ENCODE peak calls at places on chromosomes 12 and 14, in seven cellular contexts. S, U, H, I, A, N and E are unnamed samples.

GRCh38 chr12:2341871-2342270 is 289.1 kb downstream of the CACNA1C start:
- DNase-seq in S (no peak), U (peak), H (peak), I (no peak), A (no peak), N (no peak), E (no peak)

GRCh38 chr14:24296341-24297157 is 3.0 kb downstream of the DHRS1 start:
- DNase-seq in S (peak), U (peak), H (peak), I (peak), A (peak), N (peak), E (peak)

GRCh38 chr12:92365333-92365732 is 219.7 kb upstream of the BTG1 start:
- DNase-seq in S (no peak), U (no peak), H (no peak), I (no peak), A (no peak), N (no peak), E (no peak)

GRCh38 chr14:77989441-77989891 is 180.7 kb upstream of the NRXN3 start:
- DNase-seq in S (peak), U (no peak), H (no peak), I (no peak), A (no peak), N (no peak), E (no peak)

GRCh38 chr12:58588771-58589170 is 331.5 kb downstream of the LRIG3 start:
- DNase-seq in S (no peak), U (peak), H (peak), I (no peak), A (no peak), N (no peak), E (no peak)

GRCh38 chr12:48142818-48143674 is 14.3 kb downstream of the ASB8 start:
- DNase-seq in S (no peak), U (no peak), H (no peak), I (no peak), A (no peak), N (no peak), E (no peak)

GRCh38 chr14:53247596-53248370 is 94.7 kb upstream of the DDHD1 start:
- DNase-seq in S (no peak), U (no peak), H (no peak), I (no peak), A (peak), N (no peak), E (no peak)

GRCh38 chr14:95619785-95620417 is 66.3 kb upstream of the TCL1B start:
- DNase-seq in S (no peak), U (no peak), H (no peak), I (no peak), A (peak), N (no peak), E (no peak)

GRCh38 chr14:99722741-99723140 is 38.6 kb downstream of the CYP46A1 start:
- DNase-seq in S (no peak), U (no peak), H (no peak), I (peak), A (no peak), N (no peak), E (no peak)

GRCh38 chr12:104576980-104577925 is 120.5 kb downstream of the CHST11 start:
- DNase-seq in S (no peak), U (peak), H (no peak), I (no peak), A (no peak), N (no peak), E (no peak)

GRCh38 chr12:121202407-121203355 is 7.2 kb upstream of the P2RX4 start:
- DNase-seq in S (no peak), U (no peak), H (no peak), I (no peak), A (no peak), N (no peak), E (no peak)

GRCh38 chr14:71555654-71556559 is 376.3 kb upstream of the RGS6 start:
- DNase-seq in S (no peak), U (peak), H (peak), I (peak), A (no peak), N (no peak), E (no peak)

GRCh38 chr12:26636710-26637328 is 196.2 kb downstream of the ITPR2 start:
- DNase-seq in S (no peak), U (peak), H (peak), I (no peak), A (no peak), N (no peak), E (no peak)

GRCh38 chr12:84919271-84919670 is 6.7 kb upstream of the SLC6A15 start:
- DNase-seq in S (no peak), U (peak), H (peak), I (no peak), A (no peak), N (no peak), E (no peak)

GRCh38 chr12:14776236-14776959 is 26.9 kb downstream of the WBP11 start:
- DNase-seq in S (no peak), U (peak), H (peak), I (no peak), A (no peak), N (no peak), E (no peak)

GRCh38 chr14:23285530-23286019 is 357 bp downstream of the HOMEZ start:
- DNase-seq in S (no peak), U (no peak), H (no peak), I (no peak), A (no peak), N (no peak), E (no peak)